ENCODE peak calls at places on chromosomes 13 and 19, in five cellular contexts. K is tibial nerve, M is PC-3, E is PC-9, A is GM23338. J is an unnamed sample. For H3K4me1, the result is how much of the 10 kb centered on the place peaks cover.

GRCh38 chr19:44890366-44891015 is 563 bp upstream of the TOMM40 start:
- DNase-seq in K (no peak), M (peak), E (peak), A (peak), J (peak)

GRCh38 chr13:50712882-50713281 is 130.6 kb downstream of the DLEU7 start:
- DNase-seq in K (no peak), M (no peak), E (no peak), A (no peak), J (no peak)

GRCh38 chr13:85543144-85543543 is 256.1 kb downstream of the SLITRK6 start:
- DNase-seq in K (no peak), M (peak), E (no peak), A (no peak), J (no peak)

GRCh38 chr19:50518091-50519005 is 4.6 kb upstream of the ASPDH start:
- DNase-seq in K (no peak), M (no peak), E (no peak), A (peak), J (peak)

GRCh38 chr13:112204376-112204775 is 137.4 kb downstream of the SOX1 start:
- DNase-seq in K (no peak), M (no peak), E (no peak), A (no peak), J (no peak)

GRCh38 chr19:17847538-17848366 is at the start of gene JAK3:
- DNase-seq in K (no peak), M (no peak), E (no peak), A (peak), J (peak)

GRCh38 chr13:32267836-32268439 is 47.2 kb downstream of the ZAR1L start:
- DNase-seq in K (no peak), M (peak), E (no peak), A (peak), J (no peak)

GRCh38 chr13:106919638-106920037 is 351.7 kb upstream of the ARGLU1 start:
- DNase-seq in K (no peak), M (no peak), E (no peak), A (peak), J (peak)

GRCh38 chr19:4386038-4386782 is 14.1 kb downstream of the SH3GL1 start:
- DNase-seq in K (no peak), M (no peak), E (no peak), A (no peak), J (no peak)

GRCh38 chr13:110714798-110715394 is 1.4 kb downstream of the ING1 start:
- DNase-seq in K (peak), M (peak), E (no peak), A (peak), J (peak)

GRCh38 chr19:41870401-41870873 is 6.6 kb upstream of the CD79A start:
- DNase-seq in K (no peak), M (peak), E (peak), A (no peak), J (no peak)

GRCh38 chr13:79775830-79776229 is 294.9 kb downstream of the NDFIP2 start:
- DNase-seq in K (no peak), M (peak), E (peak), A (peak), J (no peak)

GRCh38 chr13:93226623-93227279 is at the start of gene GPC6:
- DNase-seq in K (peak), M (peak), E (peak), A (peak), J (peak)
- H3K4me3 ChIP-seq in K (peak), M (peak), E (peak), A (peak), J (peak)

DNA sequence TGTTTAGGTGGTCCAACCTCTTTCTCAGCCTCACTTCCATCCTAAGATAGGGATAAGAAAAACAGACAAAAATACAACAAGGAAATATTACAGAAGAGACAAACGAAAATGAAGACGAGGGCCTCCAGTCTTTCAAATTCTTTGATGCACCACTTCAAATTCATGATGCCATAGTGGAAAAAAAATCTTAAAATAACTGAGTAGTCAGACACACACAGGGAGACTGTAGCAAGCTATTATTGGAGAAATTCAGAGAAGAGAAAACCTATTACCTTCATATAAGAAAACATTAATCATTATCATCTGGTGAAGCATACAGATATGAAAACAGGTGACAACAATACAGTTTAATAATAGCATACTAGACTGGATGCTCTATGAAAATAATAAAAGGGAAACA is 548.2 kb downstream of the KCTD12 start:
- DNase-seq in K (no peak), M (no peak), E (no peak), A (no peak), J (no peak)
- H3K4me1 ChIP-seq in K (under half), M (under half), E (under half), A (under half), J (under half)

GRCh38 chr13:24066405-24067292 is 93.9 kb upstream of the SPATA13 start:
- DNase-seq in K (no peak), M (no peak), E (no peak), A (peak), J (no peak)

GRCh38 chr13:24065172-24065571 is 95.3 kb upstream of the SPATA13 start:
- DNase-seq in K (no peak), M (no peak), E (no peak), A (no peak), J (no peak)

GRCh38 chr13:24063281-24063851 is 97.2 kb upstream of the SPATA13 start:
- DNase-seq in K (no peak), M (no peak), E (no peak), A (no peak), J (no peak)

GRCh38 chr13:24064258-24064860 is 96.2 kb upstream of the SPATA13 start:
- DNase-seq in K (no peak), M (no peak), E (no peak), A (no peak), J (no peak)

DNA sequence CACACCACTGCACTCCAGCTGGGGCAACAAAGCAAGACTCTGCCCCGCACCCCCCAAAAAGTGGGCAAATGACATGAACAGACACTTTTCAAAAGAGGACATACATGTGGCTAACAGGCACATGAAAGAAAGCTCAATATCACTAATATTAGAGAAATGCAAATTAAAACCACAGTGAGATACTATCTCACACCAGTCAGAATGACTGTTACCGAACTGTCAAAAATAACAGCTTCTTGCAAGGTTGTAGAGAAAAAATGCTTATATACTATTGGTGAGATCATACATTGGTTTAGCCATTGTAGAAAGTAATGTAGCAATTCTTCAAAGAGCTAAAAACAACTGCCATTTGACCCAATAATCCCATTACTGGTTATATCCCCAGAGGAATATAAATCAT is 99.5 kb upstream of the SPATA13 start:
- DNase-seq in K (no peak), M (no peak), E (no peak), A (no peak), J (no peak)
- H3K27ac ChIP-seq in K (no peak), M (no peak), E (no peak), A (no peak), J (no peak)

GRCh38 chr13:44573790-44574465 is 2.2 kb downstream of the TSC22D1 start:
- DNase-seq in K (no peak), M (peak), E (peak), A (peak), J (no peak)

GRCh38 chr13:44575035-44575434 is 1.1 kb downstream of the TSC22D1 start:
- DNase-seq in K (no peak), M (no peak), E (no peak), A (no peak), J (no peak)

GRCh38 chr13:44575741-44576395 is at the start of gene TSC22D1:
- DNase-seq in K (peak), M (peak), E (no peak), A (peak), J (peak)

GRCh38 chr13:44573071-44573470 is 3.1 kb downstream of the TSC22D1 start:
- DNase-seq in K (no peak), M (no peak), E (no peak), A (peak), J (no peak)

GRCh38 chr13:44574466-44574855 is 1.7 kb downstream of the TSC22D1 start:
- DNase-seq in K (no peak), M (peak), E (no peak), A (no peak), J (no peak)
- H3K4me3 ChIP-seq in K (no peak), M (peak), E (peak), A (peak), J (peak)

GRCh38 chr13:57725480-57725879 is 93.9 kb downstream of the PCDH17 start:
- DNase-seq in K (no peak), M (no peak), E (no peak), A (no peak), J (no peak)
- H3K4me1 ChIP-seq in K (under half), M (under half), E (under half), A (under half), J (under half)

DNA sequence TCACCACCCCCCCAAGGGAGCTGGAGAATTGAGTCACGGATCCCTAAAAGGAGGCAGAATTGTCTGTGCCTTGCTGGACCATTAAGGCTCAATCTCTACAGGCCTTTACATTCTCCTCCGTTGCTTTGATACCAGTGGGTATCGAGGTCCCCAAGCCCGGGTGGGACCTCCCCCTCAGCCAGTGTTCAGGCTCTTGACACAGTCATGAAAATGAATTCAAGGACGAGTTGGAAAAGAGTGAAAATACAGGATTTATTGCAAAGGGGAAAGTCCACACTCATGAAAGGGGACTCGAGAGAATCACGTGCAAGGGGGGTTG is 5.6 kb downstream of the PPP1R15A start:
- DNase-seq in K (no peak), M (no peak), E (no peak), A (no peak), J (no peak)
- H3K27ac ChIP-seq in K (peak), M (no peak), E (no peak), A (no peak), J (no peak)

GRCh38 chr13:27306364-27306763 is 35.7 kb downstream of the RASL11A start:
- DNase-seq in K (no peak), M (no peak), E (no peak), A (no peak), J (no peak)
- H3K4me3 ChIP-seq in K (no peak), M (no peak), E (no peak), A (no peak), J (no peak)

DNA sequence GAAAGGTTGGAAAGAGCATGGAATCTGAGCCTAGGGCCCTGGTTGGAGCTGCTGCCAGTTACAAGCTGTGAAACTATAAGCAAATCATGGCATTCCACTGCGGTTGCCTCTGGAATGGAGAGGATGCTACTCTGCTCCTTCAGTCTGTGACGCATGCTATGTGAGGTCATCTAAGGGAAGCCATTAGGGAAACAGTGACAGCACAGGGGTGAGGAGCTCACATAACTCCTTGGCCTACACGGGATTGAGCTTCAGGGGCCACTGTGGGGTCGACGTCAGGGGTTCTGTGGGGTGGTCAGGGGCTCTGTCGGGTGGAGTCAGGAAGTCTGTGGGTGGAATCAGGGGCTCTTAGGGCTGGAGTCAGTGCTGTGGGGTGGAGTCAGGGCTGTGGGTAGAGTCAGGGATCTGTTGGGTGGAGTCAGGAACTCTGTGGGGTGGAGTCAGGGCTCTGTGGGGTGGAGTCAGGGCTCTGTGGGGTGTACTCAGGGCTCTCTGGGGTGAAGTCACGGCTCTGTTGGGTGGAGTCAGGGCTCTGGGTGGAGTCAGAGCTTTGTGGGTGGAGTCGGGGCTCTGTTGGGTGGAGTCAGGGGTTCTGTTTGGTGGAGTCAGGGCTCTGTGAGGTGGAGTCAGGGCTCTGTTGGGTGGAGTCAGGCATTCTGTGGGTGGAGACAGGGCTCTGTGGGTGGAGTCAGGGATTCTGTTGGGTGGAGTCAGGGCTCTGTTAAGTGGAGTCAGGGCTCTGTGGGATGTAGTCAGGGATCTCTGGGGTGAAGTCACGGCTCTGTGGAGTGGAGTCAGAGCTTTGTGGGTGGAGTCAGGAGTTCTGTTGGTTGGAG is 35.8 kb upstream of the MEDAG start:
- DNase-seq in K (peak), M (peak), E (peak), A (peak), J (peak)
- H3K4me1 ChIP-seq in K (half or more), M (under half), E (under half), A (under half), J (under half)

GRCh38 chr13:97112451-97113152 is 109.5 kb upstream of the MBNL2 start:
- DNase-seq in K (no peak), M (no peak), E (no peak), A (no peak), J (no peak)

GRCh38 chr13:97111705-97112104 is 110.4 kb upstream of the MBNL2 start:
- DNase-seq in K (no peak), M (no peak), E (no peak), A (no peak), J (no peak)

GRCh38 chr13:97116754-97117153 is 105.4 kb upstream of the MBNL2 start:
- DNase-seq in K (no peak), M (peak), E (peak), A (peak), J (no peak)

GRCh38 chr13:97114696-97115095 is 107.4 kb upstream of the MBNL2 start:
- DNase-seq in K (no peak), M (no peak), E (no peak), A (no peak), J (no peak)

GRCh38 chr13:97113231-97114001 is 108.7 kb upstream of the MBNL2 start:
- DNase-seq in K (no peak), M (no peak), E (no peak), A (peak), J (no peak)
- H3K27ac ChIP-seq in K (peak), M (no peak), E (no peak), A (no peak), J (no peak)